ENCODE peak calls at places on chromosomes 2 and 18, in four cellular contexts. One of them, this sample, is unnamed.
A peak's percentile ranks its signal among the peaks of the same experiment; 100 is the strongest.

GRCh38 chr2:190409616-190410015 is 1.5 kb downstream of the MFSD6 start:
- DNase-seq in HCT116: no peak
- DNase-seq in GM12878: no peak
- DNase-seq in MM.1S: no peak
- DNase-seq in this sample: no peak

GRCh38 chr18:61754039-61754583 is 138.7 kb downstream of the RNF152 start:
- DNase-seq in HCT116: no peak
- DNase-seq in MM.1S: no peak
- DNase-seq in GM12878: no peak
- DNase-seq in this sample: no peak

GRCh38 chr18:9743200-9744016 is 35.3 kb downstream of the RAB31 start:
- DNase-seq in MM.1S: no peak
- DNase-seq in GM12878: no peak
- DNase-seq in HCT116: peak; percentile 96
- DNase-seq in this sample: peak; percentile 98

GRCh38 chr18:24095976-24096375 is 42.9 kb upstream of the CABYR start:
- DNase-seq in GM12878: no peak
- DNase-seq in MM.1S: no peak
- DNase-seq in HCT116: no peak
- DNase-seq in this sample: no peak

GRCh38 chr2:39127973-39128372 is 7.1 kb upstream of the SOS1 start:
- DNase-seq in GM12878: peak; percentile 84
- DNase-seq in MM.1S: peak; percentile 71
- DNase-seq in HCT116: no peak
- DNase-seq in this sample: peak; percentile 37

GRCh38 chr2:58702302-58702696 is 461.2 kb upstream of the FANCL start:
- DNase-seq in GM12878: no peak
- DNase-seq in HCT116: no peak
- DNase-seq in MM.1S: no peak
- DNase-seq in this sample: peak; percentile 0

GRCh38 chr2:226308981-226309380 is 490.6 kb downstream of the IRS1 start:
- DNase-seq in MM.1S: no peak
- DNase-seq in GM12878: no peak
- DNase-seq in HCT116: no peak
- DNase-seq in this sample: peak; percentile 76

GRCh38 chr2:232261776-232262175 is 116.8 kb upstream of the ALPP start:
- DNase-seq in GM12878: no peak
- DNase-seq in HCT116: no peak
- DNase-seq in MM.1S: no peak
- DNase-seq in this sample: no peak

GRCh38 chr2:71788186-71788525 is 334.8 kb downstream of the DYSF start:
- DNase-seq in MM.1S: no peak
- DNase-seq in GM12878: no peak
- DNase-seq in HCT116: no peak
- DNase-seq in this sample: no peak

GRCh38 chr2:11419781-11420180 is 46.2 kb downstream of the E2F6 start:
- DNase-seq in MM.1S: no peak
- DNase-seq in HCT116: no peak
- DNase-seq in GM12878: no peak
- DNase-seq in this sample: no peak

GRCh38 chr2:237827421-237827987 is 28.9 kb downstream of the RBM44 start:
- DNase-seq in MM.1S: no peak
- DNase-seq in HCT116: no peak
- DNase-seq in GM12878: no peak
- DNase-seq in this sample: no peak

GRCh38 chr18:34834897-34835296 is 124.8 kb downstream of the DTNA start:
- DNase-seq in GM12878: no peak
- DNase-seq in HCT116: no peak
- DNase-seq in MM.1S: no peak
- DNase-seq in this sample: no peak

GRCh38 chr2:7089898-7090510 is 172.8 kb downstream of the RNF144A start:
- DNase-seq in HCT116: no peak
- DNase-seq in GM12878: no peak
- DNase-seq in MM.1S: no peak
- DNase-seq in this sample: no peak

GRCh38 chr18:32175265-32175664 is 14.6 kb upstream of the MEP1B start:
- DNase-seq in HCT116: no peak
- DNase-seq in MM.1S: no peak
- DNase-seq in GM12878: no peak
- DNase-seq in this sample: no peak

GRCh38 chr2:12440731-12441130 is 276.0 kb upstream of the TRIB2 start:
- DNase-seq in GM12878: no peak
- DNase-seq in HCT116: no peak
- DNase-seq in MM.1S: no peak
- DNase-seq in this sample: no peak

GRCh38 chr2:231364961-231365810 is 30.3 kb upstream of the B3GNT7 start:
- DNase-seq in GM12878: no peak
- DNase-seq in HCT116: no peak
- DNase-seq in MM.1S: no peak
- DNase-seq in this sample: peak; percentile 89

GRCh38 chr2:46065152-46065551 is 232.1 kb upstream of the EPAS1 start:
- DNase-seq in GM12878: no peak
- DNase-seq in MM.1S: no peak
- DNase-seq in HCT116: no peak
- DNase-seq in this sample: peak; percentile 81

GRCh38 chr18:56658261-56658660 is 7.1 kb downstream of the WDR7 start:
- DNase-seq in GM12878: no peak
- DNase-seq in MM.1S: no peak
- DNase-seq in HCT116: no peak
- DNase-seq in this sample: no peak

GRCh38 chr2:239040152-239040761 is 192.4 kb downstream of the TWIST2 start:
- DNase-seq in HCT116: no peak
- DNase-seq in GM12878: no peak
- DNase-seq in MM.1S: no peak
- DNase-seq in this sample: no peak

GRCh38 chr18:79603321-79604204 is 76.0 kb upstream of the CTDP1 start:
- DNase-seq in MM.1S: no peak
- DNase-seq in HCT116: no peak
- DNase-seq in GM12878: no peak
- DNase-seq in this sample: no peak

GRCh38 chr2:2501454-2502108 is 170.5 kb upstream of the MYT1L start:
- DNase-seq in GM12878: no peak
- DNase-seq in MM.1S: no peak
- DNase-seq in HCT116: no peak
- DNase-seq in this sample: no peak

GRCh38 chr2:72173640-72174321 is 26.1 kb upstream of the CYP26B1 start:
- DNase-seq in MM.1S: no peak
- DNase-seq in GM12878: no peak
- DNase-seq in HCT116: no peak
- DNase-seq in this sample: peak; percentile 35

GRCh38 chr2:232994446-232994845 is 18.6 kb downstream of the NGEF start:
- DNase-seq in MM.1S: no peak
- DNase-seq in HCT116: no peak
- DNase-seq in GM12878: no peak
- DNase-seq in this sample: no peak

GRCh38 chr18:63741769-63742168 is 33.4 kb upstream of the SERPINB7 start:
- DNase-seq in GM12878: no peak
- DNase-seq in MM.1S: no peak
- DNase-seq in HCT116: no peak
- DNase-seq in this sample: peak; percentile 61

GRCh38 chr18:9066358-9066757 is 36.1 kb upstream of the NDUFV2 start:
- DNase-seq in GM12878: no peak
- DNase-seq in HCT116: no peak
- DNase-seq in MM.1S: peak; percentile 97
- DNase-seq in this sample: no peak

GRCh38 chr18:39053569-39053968 is 1488.0 kb upstream of the CELF4 start:
- DNase-seq in HCT116: no peak
- DNase-seq in MM.1S: no peak
- DNase-seq in GM12878: no peak
- DNase-seq in this sample: no peak

GRCh38 chr2:127715778-127716449 is 14.6 kb downstream of the SFT2D3 start:
- DNase-seq in MM.1S: no peak
- DNase-seq in GM12878: no peak
- DNase-seq in HCT116: no peak
- DNase-seq in this sample: no peak

GRCh38 chr2:96413067-96413722 is 77.6 kb downstream of the NCAPH start:
- DNase-seq in GM12878: no peak
- DNase-seq in MM.1S: no peak
- DNase-seq in HCT116: no peak
- DNase-seq in this sample: no peak
- H3K4me2 ChIP-seq in GM12878: no peak overlapping the region
- H3K4me2 ChIP-seq in MM.1S: peak overlapping the region; percentile 32
- H3K4me2 ChIP-seq in HCT116: peak overlapping the region; percentile 64
- H3K4me2 ChIP-seq in this sample: peak overlapping the region; percentile 63

DNA sequence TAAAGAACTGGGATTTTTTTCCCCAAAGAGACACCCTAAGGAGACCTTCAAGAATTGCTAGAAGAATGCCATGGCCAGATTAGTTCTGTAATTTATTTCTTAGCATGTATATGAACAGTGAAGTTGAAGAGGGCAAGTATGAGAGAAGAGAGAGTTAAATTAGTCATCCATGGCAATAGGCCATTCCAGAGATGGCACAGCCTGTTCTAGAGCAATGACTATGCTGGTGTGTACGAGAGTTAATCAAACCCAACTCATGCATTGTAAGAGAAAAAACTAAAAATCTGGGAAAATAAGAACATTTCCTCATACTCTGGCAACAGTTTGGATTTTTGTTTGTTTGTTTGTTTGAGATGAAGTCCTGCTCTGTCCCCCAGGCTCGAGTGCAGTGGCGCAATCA is 112.1 kb upstream of the PIK3C3 start:
- DNase-seq in GM12878: no peak
- DNase-seq in HCT116: no peak
- DNase-seq in MM.1S: no peak
- DNase-seq in this sample: no peak
- H3K4me2 ChIP-seq in GM12878: no peak overlapping the region
- H3K4me2 ChIP-seq in HCT116: no peak overlapping the region
- H3K4me2 ChIP-seq in MM.1S: no peak overlapping the region
- H3K4me2 ChIP-seq in this sample: no peak overlapping the region

GRCh38 chr2:200219400-200220113 is 86.9 kb upstream of the SPATS2L start:
- DNase-seq in GM12878: no peak
- DNase-seq in HCT116: no peak
- DNase-seq in MM.1S: no peak
- DNase-seq in this sample: peak; percentile 33
- H3K4me2 ChIP-seq in GM12878: no peak overlapping the region
- H3K4me2 ChIP-seq in HCT116: no peak overlapping the region
- H3K4me2 ChIP-seq in MM.1S: no peak overlapping the region
- H3K4me2 ChIP-seq in this sample: no peak overlapping the region

GRCh38 chr2:181805228-181806038 is 86.1 kb upstream of the ITPRID2 start:
- DNase-seq in MM.1S: no peak
- DNase-seq in HCT116: no peak
- DNase-seq in GM12878: no peak
- DNase-seq in this sample: peak; percentile 74
- H3K4me2 ChIP-seq in MM.1S: no peak overlapping the region
- H3K4me2 ChIP-seq in HCT116: peak overlapping the region; percentile 49
- H3K4me2 ChIP-seq in GM12878: no peak overlapping the region
- H3K4me2 ChIP-seq in this sample: peak overlapping the region; percentile 50

GRCh38 chr2:97988722-97989121 is 7.0 kb downstream of the TMEM131 start:
- DNase-seq in MM.1S: no peak
- DNase-seq in GM12878: no peak
- DNase-seq in HCT116: no peak
- DNase-seq in this sample: no peak
- H3K4me2 ChIP-seq in MM.1S: no peak overlapping the region
- H3K4me2 ChIP-seq in GM12878: peak overlapping the region; percentile 1
- H3K4me2 ChIP-seq in HCT116: no peak overlapping the region
- H3K4me2 ChIP-seq in this sample: no peak overlapping the region

DNA sequence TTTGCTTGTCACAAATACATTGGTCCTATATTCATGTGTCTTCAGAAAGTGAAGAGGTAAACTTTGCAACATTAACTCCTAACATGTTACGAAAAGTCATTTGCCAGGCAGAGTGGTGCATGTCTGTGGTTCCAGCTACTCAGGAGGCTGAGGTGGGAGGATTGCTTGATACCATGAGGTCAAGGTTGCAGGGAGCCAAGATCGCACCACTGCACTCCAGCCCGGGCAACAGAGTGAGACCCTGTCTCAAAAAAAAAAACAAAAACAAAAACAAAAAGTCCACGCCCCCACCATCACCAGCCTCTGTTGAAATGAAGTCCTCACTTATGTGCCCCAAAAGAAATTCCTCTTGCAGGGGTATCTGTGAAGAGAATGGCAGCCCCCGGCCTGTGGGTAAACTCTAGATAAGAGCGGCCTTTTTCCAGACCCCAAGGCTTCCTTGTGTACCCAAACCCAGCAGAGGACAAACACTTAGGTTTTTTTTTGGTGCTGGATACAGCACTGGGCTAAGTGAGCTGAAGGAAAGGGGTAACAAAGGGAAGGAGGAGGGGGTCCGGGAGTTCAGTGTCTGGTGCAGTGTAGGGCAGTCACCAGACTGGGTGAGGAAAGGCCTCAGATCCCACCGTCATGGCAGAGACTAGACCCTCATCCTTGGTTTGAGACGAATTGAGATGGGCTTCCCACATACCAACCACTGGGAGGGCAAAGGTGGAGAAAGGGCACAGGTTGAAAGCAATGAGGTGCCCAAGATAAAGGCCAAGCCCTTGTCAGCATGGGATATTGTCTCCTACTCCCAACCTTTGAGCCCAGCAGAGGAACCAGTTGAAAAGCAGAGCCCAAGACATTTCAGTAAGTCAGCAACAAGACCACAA is 19.2 kb downstream of the HSPD1 start:
- DNase-seq in GM12878: no peak
- DNase-seq in MM.1S: no peak
- DNase-seq in HCT116: no peak
- DNase-seq in this sample: no peak
- H3K4me2 ChIP-seq in GM12878: no peak overlapping the region
- H3K4me2 ChIP-seq in MM.1S: no peak overlapping the region
- H3K4me2 ChIP-seq in HCT116: no peak overlapping the region
- H3K4me2 ChIP-seq in this sample: no peak overlapping the region

GRCh38 chr2:152566728-152567069 is 150.6 kb downstream of the PRPF40A start:
- DNase-seq in GM12878: peak; percentile 64
- DNase-seq in MM.1S: no peak
- DNase-seq in HCT116: no peak
- DNase-seq in this sample: peak; percentile 56
- H3K4me2 ChIP-seq in GM12878: peak overlapping the region; percentile 66
- H3K4me2 ChIP-seq in MM.1S: no peak overlapping the region
- H3K4me2 ChIP-seq in HCT116: no peak overlapping the region
- H3K4me2 ChIP-seq in this sample: no peak overlapping the region

GRCh38 chr2:10410001-10410671 is 38.0 kb downstream of the ODC1 start:
- DNase-seq in GM12878: peak; percentile 86
- DNase-seq in HCT116: no peak
- DNase-seq in MM.1S: peak; percentile 37
- DNase-seq in this sample: no peak
- H3K4me2 ChIP-seq in GM12878: peak overlapping the region; percentile 98
- H3K4me2 ChIP-seq in HCT116: no peak overlapping the region
- H3K4me2 ChIP-seq in MM.1S: peak overlapping the region; percentile 90
- H3K4me2 ChIP-seq in this sample: no peak overlapping the region

DNA sequence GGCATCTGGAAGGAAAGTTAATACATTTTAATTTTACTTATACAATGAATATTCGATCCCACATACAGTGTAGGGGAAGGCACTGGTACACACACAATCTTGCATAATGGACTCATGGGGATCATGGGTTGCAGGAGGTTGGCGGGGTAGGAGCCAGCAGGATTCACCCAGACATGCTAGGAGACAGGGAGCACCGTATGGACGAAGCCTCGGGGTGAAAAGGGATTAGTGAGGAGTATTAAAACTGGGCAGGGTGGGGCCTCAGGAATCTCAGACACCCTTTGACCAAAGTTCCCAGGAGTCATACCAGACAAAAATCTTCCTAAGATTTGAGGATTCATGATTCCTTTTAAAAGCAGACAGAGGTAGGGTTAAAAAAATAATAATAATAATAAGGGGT is 140.8 kb downstream of the BCL11A start:
- DNase-seq in HCT116: no peak
- DNase-seq in GM12878: no peak
- DNase-seq in MM.1S: no peak
- DNase-seq in this sample: no peak
- H3K4me2 ChIP-seq in HCT116: no peak overlapping the region
- H3K4me2 ChIP-seq in GM12878: no peak overlapping the region
- H3K4me2 ChIP-seq in MM.1S: no peak overlapping the region
- H3K4me2 ChIP-seq in this sample: no peak overlapping the region

GRCh38 chr2:28358668-28359201 is 33.9 kb upstream of the FOSL2 start:
- DNase-seq in GM12878: no peak
- DNase-seq in MM.1S: no peak
- DNase-seq in HCT116: no peak
- DNase-seq in this sample: no peak
- H3K4me2 ChIP-seq in GM12878: peak overlapping the region; percentile 85
- H3K4me2 ChIP-seq in MM.1S: peak overlapping the region; percentile 58
- H3K4me2 ChIP-seq in HCT116: peak overlapping the region; percentile 30
- H3K4me2 ChIP-seq in this sample: no peak overlapping the region